ENCODE peak calls at places on chromosome 12, in nine cellular contexts. One of them, this sample, is unnamed.

GRCh38 chr12:130456375-130457199 is 118.9 kb downstream of the PIWIL1 start:
- DNase-seq in AG04450: no peak
- DNase-seq in occipital lobe: peak; percentile 72
- DNase-seq in LoVo: no peak
- DNase-seq in EH: no peak
- DNase-seq in activated T-helper 1 cell treated with Interleukin-2 at 50 U/mL for 16 hours: no peak
- DNase-seq in activated CD4-positive, alpha-beta T cell treated with anti-CD3 and anti-CD28 coated beads, Interleukin-2, amount 50 U/mL, for 1 hour: no peak
- DNase-seq in cardiac fibroblast: no peak
- DNase-seq in kidney: no peak
- DNase-seq in this sample: no peak

GRCh38 chr12:79371226-79371625 is 319.5 kb downstream of the PAWR start:
- DNase-seq in kidney: no peak
- DNase-seq in AG04450: no peak
- DNase-seq in EH: no peak
- DNase-seq in activated CD4-positive, alpha-beta T cell treated with anti-CD3 and anti-CD28 coated beads, Interleukin-2, amount 50 U/mL, for 1 hour: no peak
- DNase-seq in occipital lobe: no peak
- DNase-seq in cardiac fibroblast: no peak
- DNase-seq in LoVo: no peak
- DNase-seq in activated T-helper 1 cell treated with Interleukin-2 at 50 U/mL for 16 hours: no peak
- DNase-seq in this sample: no peak

GRCh38 chr12:67365131-67365530 is 96.0 kb downstream of the CAND1 start:
- DNase-seq in AG04450: no peak
- DNase-seq in activated CD4-positive, alpha-beta T cell treated with anti-CD3 and anti-CD28 coated beads, Interleukin-2, amount 50 U/mL, for 1 hour: no peak
- DNase-seq in occipital lobe: no peak
- DNase-seq in activated T-helper 1 cell treated with Interleukin-2 at 50 U/mL for 16 hours: no peak
- DNase-seq in kidney: no peak
- DNase-seq in cardiac fibroblast: no peak
- DNase-seq in LoVo: no peak
- DNase-seq in EH: no peak
- DNase-seq in this sample: no peak

GRCh38 chr12:18807714-18808113 is 69.8 kb downstream of the CAPZA3 start:
- DNase-seq in EH: no peak
- DNase-seq in activated CD4-positive, alpha-beta T cell treated with anti-CD3 and anti-CD28 coated beads, Interleukin-2, amount 50 U/mL, for 1 hour: no peak
- DNase-seq in cardiac fibroblast: no peak
- DNase-seq in LoVo: no peak
- DNase-seq in AG04450: no peak
- DNase-seq in activated T-helper 1 cell treated with Interleukin-2 at 50 U/mL for 16 hours: no peak
- DNase-seq in occipital lobe: no peak
- DNase-seq in kidney: no peak
- DNase-seq in this sample: no peak

GRCh38 chr12:14716848-14717444 is 20.5 kb upstream of the GUCY2C start:
- DNase-seq in activated T-helper 1 cell treated with Interleukin-2 at 50 U/mL for 16 hours: peak; percentile 3
- DNase-seq in LoVo: peak; percentile 53
- DNase-seq in activated CD4-positive, alpha-beta T cell treated with anti-CD3 and anti-CD28 coated beads, Interleukin-2, amount 50 U/mL, for 1 hour: peak; percentile 35
- DNase-seq in EH: peak; percentile 58
- DNase-seq in AG04450: no peak
- DNase-seq in kidney: no peak
- DNase-seq in cardiac fibroblast: peak; percentile 56
- DNase-seq in occipital lobe: no peak
- DNase-seq in this sample: peak; percentile 64

GRCh38 chr12:40152783-40153383 is 47.0 kb upstream of the SLC2A13 start:
- DNase-seq in activated CD4-positive, alpha-beta T cell treated with anti-CD3 and anti-CD28 coated beads, Interleukin-2, amount 50 U/mL, for 1 hour: peak; percentile 35
- DNase-seq in AG04450: peak; percentile 6
- DNase-seq in activated T-helper 1 cell treated with Interleukin-2 at 50 U/mL for 16 hours: peak; percentile 7
- DNase-seq in cardiac fibroblast: peak; percentile 58
- DNase-seq in kidney: no peak
- DNase-seq in LoVo: peak; percentile 57
- DNase-seq in occipital lobe: peak; percentile 4
- DNase-seq in EH: peak; percentile 38
- DNase-seq in this sample: no peak

GRCh38 chr12:117714203-117714602 is 254.6 kb downstream of the KSR2 start:
- DNase-seq in LoVo: no peak
- DNase-seq in EH: no peak
- DNase-seq in activated T-helper 1 cell treated with Interleukin-2 at 50 U/mL for 16 hours: no peak
- DNase-seq in occipital lobe: no peak
- DNase-seq in kidney: no peak
- DNase-seq in cardiac fibroblast: no peak
- DNase-seq in activated CD4-positive, alpha-beta T cell treated with anti-CD3 and anti-CD28 coated beads, Interleukin-2, amount 50 U/mL, for 1 hour: no peak
- DNase-seq in AG04450: no peak
- DNase-seq in this sample: peak; percentile 5

GRCh38 chr12:50676761-50677160 is 87.1 kb upstream of the ATF1 start:
- DNase-seq in EH: peak; percentile 68
- DNase-seq in kidney: no peak
- DNase-seq in cardiac fibroblast: no peak
- DNase-seq in occipital lobe: no peak
- DNase-seq in LoVo: no peak
- DNase-seq in activated T-helper 1 cell treated with Interleukin-2 at 50 U/mL for 16 hours: no peak
- DNase-seq in activated CD4-positive, alpha-beta T cell treated with anti-CD3 and anti-CD28 coated beads, Interleukin-2, amount 50 U/mL, for 1 hour: no peak
- DNase-seq in AG04450: no peak
- DNase-seq in this sample: no peak

GRCh38 chr12:103632554-103633216 is 45.6 kb downstream of the STAB2 start:
- DNase-seq in kidney: peak; percentile 68
- DNase-seq in cardiac fibroblast: peak; percentile 69
- DNase-seq in activated T-helper 1 cell treated with Interleukin-2 at 50 U/mL for 16 hours: no peak
- DNase-seq in LoVo: peak; percentile 72
- DNase-seq in EH: peak; percentile 70
- DNase-seq in activated CD4-positive, alpha-beta T cell treated with anti-CD3 and anti-CD28 coated beads, Interleukin-2, amount 50 U/mL, for 1 hour: peak; percentile 19
- DNase-seq in occipital lobe: no peak
- DNase-seq in AG04450: no peak
- DNase-seq in this sample: no peak

GRCh38 chr12:110107369-110108281 is 16.5 kb upstream of the IFT81 start:
- DNase-seq in EH: peak; percentile 99
- DNase-seq in occipital lobe: no peak
- DNase-seq in kidney: peak; percentile 86
- DNase-seq in activated T-helper 1 cell treated with Interleukin-2 at 50 U/mL for 16 hours: no peak
- DNase-seq in LoVo: no peak
- DNase-seq in AG04450: peak; percentile 67
- DNase-seq in activated CD4-positive, alpha-beta T cell treated with anti-CD3 and anti-CD28 coated beads, Interleukin-2, amount 50 U/mL, for 1 hour: no peak
- DNase-seq in cardiac fibroblast: peak; percentile 93
- DNase-seq in this sample: no peak

GRCh38 chr12:127457726-127458125 is 809.2 kb upstream of the TMEM132C start:
- DNase-seq in EH: no peak
- DNase-seq in LoVo: no peak
- DNase-seq in kidney: no peak
- DNase-seq in activated T-helper 1 cell treated with Interleukin-2 at 50 U/mL for 16 hours: no peak
- DNase-seq in occipital lobe: no peak
- DNase-seq in activated CD4-positive, alpha-beta T cell treated with anti-CD3 and anti-CD28 coated beads, Interleukin-2, amount 50 U/mL, for 1 hour: no peak
- DNase-seq in cardiac fibroblast: no peak
- DNase-seq in AG04450: no peak
- DNase-seq in this sample: no peak

GRCh38 chr12:110247340-110248095 is 33.5 kb upstream of the ATP2A2 start:
- DNase-seq in AG04450: no peak
- DNase-seq in activated T-helper 1 cell treated with Interleukin-2 at 50 U/mL for 16 hours: no peak
- DNase-seq in cardiac fibroblast: no peak
- DNase-seq in activated CD4-positive, alpha-beta T cell treated with anti-CD3 and anti-CD28 coated beads, Interleukin-2, amount 50 U/mL, for 1 hour: no peak
- DNase-seq in occipital lobe: no peak
- DNase-seq in LoVo: peak; percentile 90
- DNase-seq in EH: no peak
- DNase-seq in kidney: peak; percentile 82
- DNase-seq in this sample: no peak

GRCh38 chr12:10243803-10244520 is 31.3 kb downstream of the GABARAPL1 start:
- DNase-seq in EH: no peak
- DNase-seq in kidney: no peak
- DNase-seq in AG04450: no peak
- DNase-seq in occipital lobe: no peak
- DNase-seq in cardiac fibroblast: no peak
- DNase-seq in activated CD4-positive, alpha-beta T cell treated with anti-CD3 and anti-CD28 coated beads, Interleukin-2, amount 50 U/mL, for 1 hour: no peak
- DNase-seq in LoVo: no peak
- DNase-seq in activated T-helper 1 cell treated with Interleukin-2 at 50 U/mL for 16 hours: no peak
- DNase-seq in this sample: no peak

GRCh38 chr12:7493006-7493405 is 10.6 kb downstream of the CD163 start:
- DNase-seq in AG04450: no peak
- DNase-seq in EH: no peak
- DNase-seq in activated T-helper 1 cell treated with Interleukin-2 at 50 U/mL for 16 hours: no peak
- DNase-seq in cardiac fibroblast: no peak
- DNase-seq in kidney: no peak
- DNase-seq in LoVo: no peak
- DNase-seq in activated CD4-positive, alpha-beta T cell treated with anti-CD3 and anti-CD28 coated beads, Interleukin-2, amount 50 U/mL, for 1 hour: no peak
- DNase-seq in occipital lobe: no peak
- DNase-seq in this sample: no peak

GRCh38 chr12:93419388-93420034 is 22.2 kb downstream of the UBE2N start:
- DNase-seq in activated T-helper 1 cell treated with Interleukin-2 at 50 U/mL for 16 hours: no peak
- DNase-seq in kidney: no peak
- DNase-seq in AG04450: no peak
- DNase-seq in activated CD4-positive, alpha-beta T cell treated with anti-CD3 and anti-CD28 coated beads, Interleukin-2, amount 50 U/mL, for 1 hour: no peak
- DNase-seq in EH: peak; percentile 69
- DNase-seq in LoVo: peak; percentile 75
- DNase-seq in occipital lobe: no peak
- DNase-seq in cardiac fibroblast: peak; percentile 81
- DNase-seq in this sample: no peak

GRCh38 chr12:31585271-31585670 is 5.7 kb downstream of the DENND5B start:
- DNase-seq in occipital lobe: no peak
- DNase-seq in cardiac fibroblast: peak; percentile 38
- DNase-seq in AG04450: no peak
- DNase-seq in EH: peak; percentile 85
- DNase-seq in LoVo: no peak
- DNase-seq in kidney: no peak
- DNase-seq in activated CD4-positive, alpha-beta T cell treated with anti-CD3 and anti-CD28 coated beads, Interleukin-2, amount 50 U/mL, for 1 hour: no peak
- DNase-seq in activated T-helper 1 cell treated with Interleukin-2 at 50 U/mL for 16 hours: no peak
- DNase-seq in this sample: no peak

GRCh38 chr12:23431006-23431405 is 518.5 kb downstream of the SOX5 start:
- DNase-seq in LoVo: no peak
- DNase-seq in EH: no peak
- DNase-seq in kidney: no peak
- DNase-seq in activated T-helper 1 cell treated with Interleukin-2 at 50 U/mL for 16 hours: no peak
- DNase-seq in AG04450: no peak
- DNase-seq in activated CD4-positive, alpha-beta T cell treated with anti-CD3 and anti-CD28 coated beads, Interleukin-2, amount 50 U/mL, for 1 hour: no peak
- DNase-seq in occipital lobe: no peak
- DNase-seq in cardiac fibroblast: no peak
- DNase-seq in this sample: no peak

GRCh38 chr12:42426733-42427132 is 100.8 kb downstream of the PPHLN1 start:
- DNase-seq in activated T-helper 1 cell treated with Interleukin-2 at 50 U/mL for 16 hours: no peak
- DNase-seq in kidney: no peak
- DNase-seq in activated CD4-positive, alpha-beta T cell treated with anti-CD3 and anti-CD28 coated beads, Interleukin-2, amount 50 U/mL, for 1 hour: no peak
- DNase-seq in EH: peak; percentile 68
- DNase-seq in AG04450: no peak
- DNase-seq in occipital lobe: no peak
- DNase-seq in cardiac fibroblast: peak; percentile 72
- DNase-seq in LoVo: no peak
- DNase-seq in this sample: peak; percentile 33

GRCh38 chr12:82474798-82475184 is 116.5 kb downstream of the METTL25 start:
- DNase-seq in activated CD4-positive, alpha-beta T cell treated with anti-CD3 and anti-CD28 coated beads, Interleukin-2, amount 50 U/mL, for 1 hour: no peak
- DNase-seq in EH: peak; percentile 50
- DNase-seq in AG04450: no peak
- DNase-seq in kidney: no peak
- DNase-seq in activated T-helper 1 cell treated with Interleukin-2 at 50 U/mL for 16 hours: no peak
- DNase-seq in LoVo: no peak
- DNase-seq in occipital lobe: no peak
- DNase-seq in cardiac fibroblast: peak; percentile 27
- DNase-seq in this sample: no peak